ENCODE peak calls at places on chromosomes 11 and 22, in seven cellular contexts. Q is cardiac muscle cell, S is heart left ventricle, U is HCT116, E is fibroblast of lung, P is upper lobe of left lung, T is colonic mucosa. X is an unnamed sample. For H3K4me1, the result is how much of the 10 kb centered on the place peaks cover.

GRCh38 chr11:10355257-10355661 is 50.4 kb downstream of the ADM start:
- DNase-seq in Q (no peak), S (no peak), T (no peak), E (peak), U (no peak), P (no peak), X (no peak)

GRCh38 chr11:46026616-46027293 is 94.5 kb downstream of the PHF21A start:
- DNase-seq in E (no peak), S (no peak), U (no peak), T (no peak), Q (no peak), P (no peak), X (no peak)

GRCh38 chr22:25563757-25564319 is 637 bp upstream of the GRK3 start:
- DNase-seq in Q (no peak), E (no peak), T (peak), U (no peak), S (peak), P (peak), X (no peak)

GRCh38 chr11:57514538-57515331 is 767 bp downstream of the SLC43A1 start:
- DNase-seq in T (peak), U (no peak), P (peak), E (peak), S (peak), Q (peak), X (peak)

GRCh38 chr11:65427691-65428577 is 5.3 kb downstream of the NEAT1 start:
- DNase-seq in Q (no peak), T (peak), U (peak), E (peak), S (peak), P (peak), X (peak)

GRCh38 chr22:36510966-36511881 is 4.4 kb upstream of the FOXRED2 start:
- DNase-seq in Q (peak), T (peak), S (no peak), E (peak), U (no peak), P (no peak), X (no peak)

GRCh38 chr22:20792966-20793332 is 19.0 kb downstream of the SERPIND1 start:
- DNase-seq in E (no peak), U (no peak), S (no peak), P (no peak), T (no peak), Q (no peak), X (no peak)

GRCh38 chr11:27460158-27460565 is 12.4 kb downstream of the LGR4 start:
- DNase-seq in P (no peak), E (no peak), T (no peak), Q (no peak), U (no peak), S (no peak), X (no peak)

GRCh38 chr11:134736251-134737072 is 324.4 kb upstream of the B3GAT1 start:
- DNase-seq in E (no peak), Q (no peak), S (no peak), T (no peak), U (no peak), P (no peak), X (no peak)

GRCh38 chr22:25114369-25115362 is 85.0 kb upstream of the CRYBB3 start:
- DNase-seq in P (no peak), U (no peak), E (no peak), S (no peak), T (no peak), Q (no peak), X (no peak)

GRCh38 chr11:130785376-130786110 is 130.7 kb downstream of the SNX19 start:
- DNase-seq in U (no peak), S (no peak), T (no peak), P (no peak), Q (no peak), E (peak), X (no peak)

GRCh38 chr22:48819232-48819631 is 1008.4 kb downstream of the BRD1 start:
- DNase-seq in U (no peak), P (no peak), S (no peak), E (no peak), T (no peak), Q (no peak), X (no peak)

GRCh38 chr11:105838668-105839403 is 183.2 kb downstream of the MSANTD4 start:
- DNase-seq in E (peak), P (no peak), S (no peak), Q (no peak), U (peak), T (no peak), X (no peak)

GRCh38 chr11:75716659-75717058 is 979 bp upstream of the MOGAT2 start:
- DNase-seq in S (no peak), Q (no peak), E (no peak), P (no peak), U (no peak), T (no peak), X (no peak)

GRCh38 chr11:15967966-15968365 is 388.4 kb downstream of the SOX6 start:
- DNase-seq in U (no peak), E (peak), T (no peak), P (no peak), S (no peak), Q (no peak), X (no peak)

GRCh38 chr11:64233913-64234839 is at the start of gene VEGFB:
- DNase-seq in P (peak), T (peak), E (peak), U (no peak), Q (peak), S (peak), X (peak)

GRCh38 chr11:33033493-33033892 is 5.9 kb upstream of the TCP11L1 start:
- DNase-seq in P (no peak), Q (no peak), U (no peak), E (no peak), T (no peak), S (no peak), X (no peak)
- TF ChIP-seq CTCF in P (no peak), Q (no peak), U (no peak), E (no peak), T (no peak), S (no peak), X (no peak)

DNA sequence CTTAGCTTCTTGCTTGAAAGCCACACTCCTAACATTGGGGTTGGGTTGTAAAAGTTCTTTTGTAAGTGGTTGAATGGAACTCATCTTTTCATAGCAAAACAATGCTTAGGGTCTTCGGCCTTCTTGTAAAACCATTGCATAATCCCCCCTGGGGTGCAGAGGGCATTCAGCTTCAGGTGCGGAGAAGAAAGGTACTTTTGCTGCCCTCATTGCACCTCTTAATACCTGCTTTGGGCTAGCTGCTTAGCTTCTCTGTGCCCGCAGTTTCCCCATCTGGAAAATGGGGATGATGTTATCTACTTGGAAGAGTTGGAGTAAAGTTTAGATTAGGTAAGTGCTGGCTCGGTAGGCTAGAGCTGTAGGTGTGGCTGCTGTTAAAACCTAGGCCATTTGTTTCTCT is 10.1 kb downstream of the TEAD1 start:
- DNase-seq in Q (no peak), T (no peak), S (no peak), P (no peak), U (no peak), E (no peak), X (no peak)
- H3K4me3 ChIP-seq in Q (no peak), T (no peak), S (no peak), P (no peak), U (no peak), E (no peak), X (no peak)

DNA sequence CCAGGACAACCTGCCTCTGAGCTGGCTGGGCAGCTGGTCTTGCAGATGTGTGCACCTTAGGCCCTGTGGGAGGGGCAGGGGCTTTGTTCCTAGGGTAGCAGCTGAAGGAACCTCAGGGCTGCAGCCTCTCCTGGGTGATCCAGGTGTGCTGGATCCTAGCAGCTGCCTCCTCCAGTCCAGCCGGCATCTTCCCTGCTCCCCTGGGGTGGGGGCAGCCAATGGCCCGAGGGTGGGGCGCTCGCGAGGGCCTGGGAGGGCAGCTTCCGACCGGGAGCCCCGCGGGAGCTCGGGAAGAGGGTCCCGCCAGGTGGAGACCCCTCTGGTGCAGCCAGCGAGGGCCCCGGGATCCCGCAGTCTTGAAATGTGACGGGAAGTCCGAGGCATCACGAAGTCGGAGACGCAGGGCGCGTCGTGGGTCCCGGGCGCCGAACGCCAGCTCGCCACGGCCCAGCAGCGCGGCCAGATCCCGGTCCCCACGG is 1.7 kb downstream of the IFITM1 start:
- DNase-seq in Q (no peak), T (no peak), S (peak), U (no peak), E (no peak), P (no peak), X (no peak)
- H3K4me1 ChIP-seq in Q (under half), T (under half), S (under half), U (under half), E (under half), P (half or more), X (under half)

GRCh38 chr11:61564936-61565696 is 15.8 kb downstream of the SYT7 start:
- DNase-seq in U (no peak), S (no peak), P (no peak), E (no peak), Q (no peak), T (no peak), X (no peak)

GRCh38 chr11:61569701-61570100 is 11.2 kb downstream of the SYT7 start:
- DNase-seq in E (no peak), Q (no peak), S (no peak), P (no peak), U (no peak), T (no peak), X (no peak)

GRCh38 chr11:61571869-61572268 is 9.0 kb downstream of the SYT7 start:
- DNase-seq in S (peak), T (no peak), E (no peak), P (no peak), Q (peak), U (no peak), X (no peak)

GRCh38 chr11:61571337-61571736 is 9.5 kb downstream of the SYT7 start:
- DNase-seq in E (no peak), S (no peak), U (no peak), T (no peak), Q (no peak), P (no peak), X (no peak)

GRCh38 chr11:61567286-61568061 is 13.4 kb downstream of the SYT7 start:
- DNase-seq in Q (peak), E (peak), T (peak), P (peak), S (peak), U (peak), X (peak)
- TF ChIP-seq CTCF in Q (peak), E (peak), T (peak), P (peak), S (peak), U (peak), X (no peak)

GRCh38 chr11:69156673-69157155 is 979 bp downstream of the SMIM38 start:
- DNase-seq in E (peak), T (no peak), U (no peak), P (peak), S (no peak), Q (no peak), X (no peak)
- H3K4me3 ChIP-seq in E (no peak), T (no peak), U (no peak), P (no peak), S (no peak), Q (no peak), X (no peak)